ENCODE peak calls at places on chromosomes 11 and 22, in seven cellular contexts. G is prostate gland; T is mammary epithelial cell; Q is CD4-positive, alpha-beta T cell; X is A549; R is brain microvascular endothelial cell; C is upper lobe of left lung. E is an unnamed sample.

GRCh38 chr22:39501644-39502108 is 414 bp upstream of the MIEF1 start:
- DNase-seq in G (no peak), T (no peak), Q (no peak), X (no peak), R (no peak), C (no peak), E (no peak)

GRCh38 chr22:29011200-29011867 is 50.3 kb downstream of the C22orf31 start:
- DNase-seq in G (no peak), T (no peak), Q (no peak), X (no peak), R (no peak), C (no peak), E (no peak)

GRCh38 chr22:44272330-44272729 is 40.4 kb downstream of the SHISAL1 start:
- DNase-seq in G (no peak), T (no peak), Q (no peak), X (no peak), R (no peak), C (no peak), E (no peak)

GRCh38 chr11:119787074-119787461 is 58.1 kb upstream of the NECTIN1 start:
- DNase-seq in G (no peak), T (no peak), Q (no peak), X (no peak), R (no peak), C (no peak), E (no peak)

GRCh38 chr11:44611687-44612437 is 46.4 kb downstream of the CD82 start:
- DNase-seq in G (no peak), T (peak; percentile 21), Q (peak; percentile 19), X (no peak), R (no peak), C (no peak), E (no peak)

GRCh38 chr11:2477254-2477653 is 32.4 kb downstream of the KCNQ1 start:
- DNase-seq in G (no peak), T (no peak), Q (no peak), X (no peak), R (no peak), C (no peak), E (peak; percentile 29)

GRCh38 chr11:126930100-126930841 is 70.3 kb downstream of the KIRREL3 start:
- DNase-seq in G (no peak), T (no peak), Q (no peak), X (no peak), R (no peak), C (no peak), E (no peak)

GRCh38 chr11:78722786-78723185 is 148.1 kb upstream of the NARS2 start:
- DNase-seq in G (no peak), T (peak; percentile 32), Q (no peak), X (no peak), R (no peak), C (peak; percentile 10), E (no peak)

GRCh38 chr11:48129697-48130395 is 86.8 kb upstream of the OR4B1 start:
- DNase-seq in G (no peak), T (no peak), Q (no peak), X (no peak), R (no peak), C (no peak), E (no peak)

GRCh38 chr11:65485820-65486219 is 13.0 kb upstream of the MALAT1 start:
- DNase-seq in G (no peak), T (peak; percentile 68), Q (no peak), X (no peak), R (no peak), C (no peak), E (no peak)

GRCh38 chr11:78350101-78350645 is 67.4 kb downstream of the GAB2 start:
- DNase-seq in G (no peak), T (no peak), Q (no peak), X (no peak), R (no peak), C (no peak), E (no peak)

GRCh38 chr11:118917488-118918127 is 8.1 kb downstream of the BCL9L start:
- DNase-seq in G (no peak), T (peak; percentile 94), Q (no peak), X (peak; percentile 94), R (peak; percentile 83), C (peak; percentile 58), E (no peak)

GRCh38 chr22:31102441-31103081 is 4.8 kb downstream of the SELENOM start:
- DNase-seq in G (no peak), T (peak; percentile 58), Q (no peak), X (peak; percentile 57), R (peak; percentile 78), C (no peak), E (no peak)

GRCh38 chr11:134003792-134004405 is 47.1 kb upstream of the IGSF9B start:
- DNase-seq in G (no peak), T (no peak), Q (no peak), X (no peak), R (no peak), C (no peak), E (no peak)

GRCh38 chr11:128579790-128580504 is 7.4 kb downstream of the ETS1 start:
- DNase-seq in G (no peak), T (peak; percentile 53), Q (no peak), X (peak; percentile 10), R (peak; percentile 11), C (no peak), E (no peak)

GRCh38 chr11:76666408-76666807 is 4.1 kb downstream of the LRRC32 start:
- DNase-seq in G (no peak), T (no peak), Q (no peak), X (no peak), R (no peak), C (peak; percentile 71), E (no peak)

GRCh38 chr11:124896821-124897391 is 759 bp downstream of the ROBO4 start:
- DNase-seq in G (no peak), T (no peak), Q (no peak), X (no peak), R (no peak), C (peak; percentile 74), E (peak; percentile 67)

GRCh38 chr11:693415-693831 is 1.6 kb downstream of the DEAF1 start:
- DNase-seq in G (no peak), T (peak; percentile 46), Q (no peak), X (no peak), R (no peak), C (no peak), E (no peak)

GRCh38 chr22:38832005-38832978 is 11.5 kb downstream of the NPTXR start:
- DNase-seq in G (no peak), T (no peak), Q (no peak), X (no peak), R (no peak), C (peak; percentile 64), E (no peak)

DNA sequence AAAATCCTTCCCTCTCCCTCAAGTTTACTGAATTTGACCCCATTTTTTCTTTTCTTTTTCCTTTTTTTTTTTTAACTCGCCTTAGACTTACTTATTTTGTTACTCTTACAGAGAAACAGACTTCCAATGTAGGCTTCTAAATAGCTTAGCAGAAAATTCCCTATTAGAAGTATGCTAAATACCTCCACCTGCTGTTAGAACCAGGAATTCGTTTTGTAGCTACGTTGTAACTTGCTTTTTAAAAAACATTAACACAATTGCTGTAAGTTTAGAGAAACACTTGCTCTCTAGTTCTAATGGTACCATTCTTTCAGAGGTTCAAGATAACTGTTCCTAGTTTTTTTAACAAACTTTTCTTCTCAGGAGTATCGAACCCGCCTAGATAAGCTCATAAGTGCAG is 324.2 kb downstream of the DCDC1 start:
- DNase-seq in G (no peak), T (no peak), Q (no peak), X (peak; percentile 29), R (no peak), C (no peak), E (no peak)
- TF ChIP-seq CTCF in G (no peak), T (peak; percentile 18), Q (no peak), X (peak; percentile 24), R (no peak), C (no peak), E (peak; percentile 66)

DNA sequence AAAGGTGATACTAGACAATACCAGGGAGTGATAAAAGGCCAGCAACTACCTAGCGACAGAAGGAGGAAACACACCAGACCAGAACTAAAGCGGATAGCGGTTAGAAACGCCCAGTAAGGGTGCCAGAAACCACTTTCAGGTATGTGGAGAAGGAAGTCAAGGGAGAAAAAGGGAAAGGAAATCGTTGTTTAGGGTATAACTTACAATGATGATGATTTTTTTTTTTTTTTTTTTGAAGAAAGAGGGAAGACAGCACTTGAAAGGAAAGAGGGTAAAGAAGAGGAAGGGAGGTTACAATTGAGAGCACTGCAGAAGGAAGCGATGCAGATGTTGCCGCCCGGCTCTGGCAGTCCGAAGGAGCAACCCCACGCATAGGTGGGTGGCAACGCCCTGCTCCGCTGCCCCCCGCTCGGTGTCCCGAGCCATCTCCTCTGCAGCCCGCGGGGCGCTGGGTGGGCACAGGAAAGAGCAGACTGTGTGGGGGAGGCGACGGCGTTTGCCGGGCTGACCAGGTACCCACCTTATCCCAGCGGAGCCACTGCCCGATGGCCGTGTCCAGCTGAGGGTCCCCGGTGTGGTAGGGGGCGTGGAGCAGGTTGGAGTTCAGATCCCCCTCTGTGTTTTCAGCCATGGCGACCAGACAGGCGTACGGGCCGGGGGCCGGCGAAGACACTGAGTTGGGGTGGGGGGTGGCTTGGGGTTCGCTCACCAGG is 546 bp downstream of the PGM2L1 start:
- DNase-seq in G (peak; percentile 22), T (peak; percentile 75), Q (peak; percentile 25), X (peak; percentile 72), R (peak; percentile 11), C (peak; percentile 87), E (no peak)
- TF ChIP-seq CTCF in G (peak; percentile 19), T (peak; percentile 37), Q (peak; percentile 43), X (no peak), R (peak; percentile 33), C (no peak), E (peak; percentile 46)

DNA sequence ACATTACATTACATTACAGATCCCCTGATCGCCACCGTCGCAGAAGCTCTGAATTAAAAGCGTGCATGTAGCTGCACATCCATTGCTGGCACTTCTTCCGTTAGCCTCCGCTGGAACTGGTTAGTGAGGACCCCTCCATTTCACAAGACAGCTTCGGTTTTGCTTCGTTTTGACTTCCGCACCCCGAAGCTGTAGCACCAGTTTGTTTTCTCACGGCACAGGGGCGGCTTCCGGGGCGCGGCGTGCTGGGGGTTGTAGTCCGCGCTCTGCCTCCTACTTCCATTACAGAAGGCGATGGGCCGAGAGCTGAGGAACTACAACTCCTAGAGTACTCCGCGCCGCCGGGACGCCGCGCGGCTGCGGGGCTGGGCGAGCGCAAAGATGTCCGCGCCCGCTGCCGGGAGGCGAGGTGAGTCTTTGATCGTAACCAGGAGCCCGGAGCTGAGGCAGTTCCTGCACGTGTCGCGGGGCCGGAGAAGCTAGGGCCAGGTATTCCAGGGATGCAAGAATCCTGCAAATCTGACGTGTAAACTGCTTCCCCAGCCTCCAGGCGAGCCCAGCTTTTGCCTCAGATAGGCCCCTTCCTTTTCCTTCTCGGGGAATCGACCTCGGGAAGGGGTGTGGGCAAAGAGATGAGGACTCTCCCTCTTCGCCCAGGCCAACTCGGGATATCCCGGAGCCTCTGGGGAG is at the start of gene PEX26:
- DNase-seq in G (peak; percentile 96), T (peak; percentile 94), Q (peak; percentile 93), X (peak; percentile 93), R (peak; percentile 93), C (peak; percentile 98), E (peak; percentile 91)
- TF ChIP-seq CTCF in G (no peak), T (no peak), Q (no peak), X (no peak), R (no peak), C (no peak), E (no peak)

DNA sequence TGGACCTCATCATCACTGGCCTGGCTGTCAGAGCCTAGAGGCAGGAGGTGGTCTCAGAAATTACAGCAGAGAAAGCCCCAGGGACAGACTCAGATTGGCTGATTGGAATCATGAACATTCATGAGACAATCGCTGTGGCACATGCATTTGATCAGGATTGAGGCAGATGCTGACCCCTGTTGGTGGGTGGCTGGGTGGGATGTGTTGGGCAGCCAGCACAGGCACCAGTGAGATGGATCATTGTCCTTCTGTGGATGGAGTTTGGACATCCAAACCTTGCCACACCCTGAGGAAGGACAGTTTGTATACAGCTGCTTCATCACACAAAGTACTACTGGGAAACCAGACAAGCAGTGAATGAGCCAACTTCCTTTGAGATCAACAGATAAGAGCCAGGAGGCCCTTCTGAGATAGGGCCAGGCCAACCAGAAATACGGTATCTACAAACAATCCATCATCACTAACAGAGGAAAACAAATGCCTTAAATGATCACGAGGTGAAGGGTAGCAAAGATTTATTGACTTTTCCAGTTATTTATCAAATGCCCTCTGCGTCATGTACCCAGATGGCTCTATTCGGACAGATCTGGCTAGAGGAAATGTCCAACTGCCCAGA is 17.3 kb downstream of the COMMD9 start:
- DNase-seq in G (no peak), T (no peak), Q (no peak), X (no peak), R (no peak), C (no peak), E (no peak)
- TF ChIP-seq CTCF in G (no peak), T (no peak), Q (no peak), X (no peak), R (peak; percentile 30), C (peak; percentile 32), E (no peak)

E was measured in type B pancreatic cell.